ENCODE peak calls at places on chromosomes 12 and 14, in six cellular contexts. U, S, V, P, X and T are unnamed samples.

GRCh38 chr12:132486168-132486567 is 3.8 kb upstream of the FBRSL1 start:
- DNase-seq in X (no peak), U (no peak), P (no peak), V (no peak), S (no peak), T (no peak)

GRCh38 chr12:52622349-52622748 is 4.0 kb upstream of the KRT73 start:
- DNase-seq in U (no peak), P (no peak), V (no peak), X (no peak), S (no peak), T (no peak)

GRCh38 chr14:20001863-20002262 is at the start of gene OR4Q2:
- DNase-seq in P (no peak), V (no peak), S (no peak), U (no peak), X (no peak), T (no peak)

GRCh38 chr12:9331218-9331626 is 123.0 kb upstream of the PZP start:
- DNase-seq in X (peak), V (no peak), U (peak), P (peak), S (peak), T (peak)

GRCh38 chr12:45969084-45969483 is 21.3 kb downstream of the SCAF11 start:
- DNase-seq in X (peak), U (no peak), P (no peak), V (no peak), S (peak), T (no peak)

GRCh38 chr14:43039881-43040280 is 1433.2 kb downstream of the LRFN5 start:
- DNase-seq in U (no peak), P (no peak), V (no peak), X (no peak), S (no peak), T (no peak)

GRCh38 chr12:4700621-4701026 is 19.6 kb upstream of the GALNT8 start:
- DNase-seq in X (no peak), U (no peak), S (peak), V (peak), P (peak), T (no peak)

GRCh38 chr12:118526255-118527095 is 150.1 kb downstream of the SUDS3 start:
- DNase-seq in V (no peak), X (no peak), P (no peak), U (no peak), S (no peak), T (no peak)

GRCh38 chr14:104421401-104421821 is 158.2 kb upstream of the C14orf180 start:
- DNase-seq in P (no peak), S (no peak), X (no peak), U (no peak), V (no peak), T (no peak)

GRCh38 chr14:74568896-74569295 is 43.1 kb downstream of the LTBP2 start:
- DNase-seq in V (no peak), U (no peak), P (no peak), X (no peak), S (peak), T (no peak)

GRCh38 chr12:105332925-105333324 is 2.4 kb downstream of the C12orf75 start:
- DNase-seq in V (no peak), X (no peak), S (no peak), U (no peak), P (no peak), T (no peak)